ENCODE peak calls at places on chromosomes 13 and 19, in ten cellular contexts. I is astrocyte; Z is colonic mucosa; N is activated CD4-positive, CD25-positive, alpha-beta regulatory T cell treated with anti-CD3 and anti-CD28 coated beads, Interleukin-2, amount 50 U/mL, for 16 hours; H is skeletal muscle cell; U is activated CD4-positive, alpha-beta T cell treated with anti-CD3 and anti-CD28 coated beads, Interleukin-2, amount 50 U/mL, for 48 hours; T is stimulated activated CD4-positive, alpha-beta T cell treated with anti-CD3 and anti-CD28 coated beads, Interleukin-1b, Interleukin-23, amount 100 ng/mL, for 24 hours; S is natural killer cell; V is heart left ventricle; M is globus pallidus. D is an unnamed sample.

GRCh38 chr19:46353730-46354528 is 7.0 kb downstream of the PPP5C start:
- DNase-seq in S (no peak), V (peak; percentile 48), N (no peak), T (no peak), I (no peak), M (no peak), H (no peak), Z (no peak), U (no peak), D (no peak)

GRCh38 chr19:31613683-31614219 is 264.5 kb upstream of the TSHZ3 start:
- DNase-seq in I (no peak), V (no peak), N (no peak), T (no peak), S (no peak), H (no peak), U (no peak), Z (no peak), M (no peak), D (no peak)

GRCh38 chr19:14078406-14078805 is 5.8 kb downstream of the MISP3 start:
- DNase-seq in U (no peak), H (no peak), N (no peak), T (no peak), Z (no peak), I (no peak), V (no peak), M (no peak), S (no peak), D (peak; percentile 52)

GRCh38 chr13:109868583-109869311 is 82.4 kb upstream of the IRS2 start:
- DNase-seq in V (no peak), S (no peak), N (no peak), T (no peak), H (no peak), U (no peak), I (no peak), Z (no peak), M (no peak), D (no peak)

GRCh38 chr13:64248371-64249065 is 2832.9 kb upstream of the PCDH20 start:
- DNase-seq in N (no peak), T (no peak), H (no peak), V (no peak), Z (no peak), U (no peak), S (no peak), I (peak; percentile 37), M (no peak), D (no peak)

GRCh38 chr19:52343548-52343947 is 7.5 kb downstream of the ZNF610 start:
- DNase-seq in S (peak; percentile 45), N (peak; percentile 19), T (peak; percentile 30), H (no peak), V (peak; percentile 58), I (peak; percentile 20), U (peak; percentile 49), M (peak; percentile 35), Z (peak; percentile 25), D (peak; percentile 58)

GRCh38 chr13:38713046-38713445 is 26.2 kb downstream of the FREM2 start:
- DNase-seq in M (no peak), H (no peak), Z (no peak), N (no peak), S (no peak), T (no peak), U (no peak), V (no peak), I (no peak), D (no peak)

GRCh38 chr13:39054112-39054511 is 15.9 kb downstream of the NHLRC3 start:
- DNase-seq in S (no peak), N (no peak), T (no peak), M (peak; percentile 57), V (no peak), Z (no peak), H (no peak), I (no peak), U (no peak), D (peak; percentile 48)

GRCh38 chr19:4861147-4861546 is 6.3 kb downstream of the PLIN3 start:
- DNase-seq in I (no peak), T (no peak), M (no peak), N (no peak), H (no peak), V (no peak), S (no peak), U (no peak), Z (peak; percentile 90), D (no peak)

GRCh38 chr13:100958859-100959258 is 284.3 kb upstream of the TMTC4 start:
- DNase-seq in T (no peak), Z (no peak), N (no peak), H (no peak), M (no peak), V (no peak), U (no peak), I (no peak), S (no peak), D (no peak)

GRCh38 chr13:93558637-93559036 is 332.0 kb downstream of the GPC6 start:
- DNase-seq in Z (no peak), H (no peak), U (no peak), I (no peak), N (no peak), M (no peak), S (no peak), T (no peak), V (no peak), D (no peak)

D was measured in pons.